ENCODE peak calls at places on chromosome 15, in five cellular contexts. M is GM06990; O is G401; Z is CD8-positive, alpha-beta memory T cell; Q is midbrain. C is an unnamed sample.

GRCh38 chr15:57150066-57150865 is 226.0 kb upstream of the CGNL1 start:
- DNase-seq in M (no peak), O (no peak), Z (no peak), Q (no peak), C (no peak)

GRCh38 chr15:95812491-95812890 is 518.0 kb upstream of the NR2F2 start:
- DNase-seq in M (no peak), O (no peak), Z (no peak), Q (no peak), C (no peak)

GRCh38 chr15:101295607-101296225 is 668 bp upstream of the SNRPA1 start:
- DNase-seq in M (no peak), O (peak), Z (no peak), Q (no peak), C (no peak)

GRCh38 chr15:56732135-56732880 is 1.0 kb downstream of the ZNF280D start:
- DNase-seq in M (peak), O (peak), Z (no peak), Q (peak), C (no peak)

GRCh38 chr15:89802986-89803820 is 11.4 kb downstream of the ANPEP start:
- DNase-seq in M (no peak), O (no peak), Z (no peak), Q (no peak), C (no peak)

GRCh38 chr15:71649894-71650293 is 160.5 kb upstream of the NR2E3 start:
- DNase-seq in M (no peak), O (no peak), Z (no peak), Q (no peak), C (no peak)

GRCh38 chr15:48096813-48097212 is 24.0 kb upstream of the SLC24A5 start:
- DNase-seq in M (no peak), O (no peak), Z (no peak), Q (no peak), C (no peak)

GRCh38 chr15:90482124-90483011 is 47.4 kb upstream of the CRTC3 start:
- DNase-seq in M (no peak), O (peak), Z (peak), Q (peak), C (peak)

GRCh38 chr15:58501636-58502178 is 69.9 kb downstream of the LIPC start:
- DNase-seq in M (no peak), O (no peak), Z (no peak), Q (no peak), C (no peak)

GRCh38 chr15:96115642-96116041 is 214.9 kb upstream of the NR2F2 start:
- DNase-seq in M (no peak), O (no peak), Z (no peak), Q (no peak), C (no peak)

GRCh38 chr15:32979710-32980109 is 214.8 kb downstream of the FMN1 start:
- DNase-seq in M (no peak), O (no peak), Z (no peak), Q (no peak), C (no peak)

GRCh38 chr15:84151205-84151931 is 84.2 kb upstream of the GOLGA6L4 start:
- DNase-seq in M (no peak), O (no peak), Z (no peak), Q (no peak), C (no peak)

GRCh38 chr15:50813865-50814264 is 48.4 kb upstream of the SPPL2A start:
- DNase-seq in M (no peak), O (no peak), Z (no peak), Q (no peak), C (no peak)

GRCh38 chr15:87021771-87022170 is 942.1 kb downstream of the AGBL1 start:
- DNase-seq in M (no peak), O (no peak), Z (no peak), Q (no peak), C (no peak)

GRCh38 chr15:29698030-29698701 is 124.1 kb downstream of the TJP1 start:
- DNase-seq in M (no peak), O (peak), Z (no peak), Q (no peak), C (no peak)

GRCh38 chr15:68618339-68619302 is 39.8 kb downstream of the CORO2B start:
- DNase-seq in M (no peak), O (no peak), Z (no peak), Q (no peak), C (peak)

GRCh38 chr15:90956551-90957104 is 1.9 kb downstream of the RCCD1 start:
- DNase-seq in M (peak), O (peak), Z (peak), Q (peak), C (peak)

GRCh38 chr15:62124176-62124952 is 40.7 kb downstream of the C2CD4B start:
- DNase-seq in M (no peak), O (no peak), Z (no peak), Q (no peak), C (no peak)

GRCh38 chr15:71512281-71513016 is 297.9 kb upstream of the NR2E3 start:
- DNase-seq in M (no peak), O (no peak), Z (no peak), Q (no peak), C (no peak)

GRCh38 chr15:80887148-80887547 is 102.5 kb downstream of the MESD start:
- DNase-seq in M (no peak), O (peak), Z (no peak), Q (peak), C (no peak)

GRCh38 chr15:61524091-61524490 is 295.0 kb upstream of the RORA start:
- DNase-seq in M (no peak), O (no peak), Z (no peak), Q (no peak), C (no peak)

GRCh38 chr15:68599560-68600071 is 20.8 kb downstream of the CORO2B start:
- DNase-seq in M (no peak), O (peak), Z (no peak), Q (no peak), C (no peak)